ENCODE peak calls at places on chromosomes 3 and 15, in five cellular contexts. H, F, G, U and I are unnamed samples.

GRCh38 chr15:51732661-51733060 is 4.8 kb downstream of the LYSMD2 start:
- DNase-seq in G (no peak), H (no peak), F (no peak), U (no peak), I (no peak)

GRCh38 chr3:127674099-127674792 is 1.5 kb downstream of the ABTB1 start:
- DNase-seq in H (no peak), U (no peak), G (no peak), F (no peak), I (no peak)

GRCh38 chr15:85793641-85794597 is 806 bp downstream of the KLHL25 start:
- DNase-seq in H (no peak), U (peak), F (peak), G (no peak), I (peak)

GRCh38 chr3:124413989-124414598 is 316.2 kb upstream of the UMPS start:
- DNase-seq in G (no peak), U (no peak), H (no peak), F (peak), I (no peak)

GRCh38 chr3:155805204-155805801 is 775 bp downstream of the C3orf33 start:
- DNase-seq in H (peak), G (no peak), U (peak), F (no peak), I (no peak)

GRCh38 chr3:33392703-33393125 is 47.5 kb downstream of the UBP1 start:
- DNase-seq in F (no peak), G (peak), H (no peak), U (peak), I (no peak)

GRCh38 chr3:47429476-47430270 is 46.1 kb downstream of the SCAP start:
- DNase-seq in G (no peak), F (no peak), H (no peak), U (no peak), I (no peak)

GRCh38 chr15:66603301-66604179 is 37.7 kb upstream of the LCTL start:
- DNase-seq in F (peak), H (peak), G (peak), U (peak), I (peak)

GRCh38 chr3:161222662-161223061 is 1.6 kb downstream of the NMD3 start:
- DNase-seq in H (no peak), F (no peak), U (peak), G (no peak), I (no peak)

GRCh38 chr3:141945726-141946125 is 69.3 kb downstream of the ATP1B3 start:
- DNase-seq in H (no peak), G (no peak), U (no peak), F (peak), I (no peak)

GRCh38 chr3:144109944-144110343 is 138.3 kb downstream of the DIPK2A start:
- DNase-seq in H (no peak), F (no peak), U (no peak), G (no peak), I (no peak)

GRCh38 chr15:77836116-77836798 is 203.5 kb upstream of the LINGO1 start:
- DNase-seq in H (no peak), G (no peak), U (peak), F (peak), I (no peak)

GRCh38 chr15:65580287-65580686 is 30.6 kb downstream of the INTS14 start:
- DNase-seq in F (no peak), H (no peak), G (peak), U (peak), I (peak)

GRCh38 chr3:47261301-47261700 is 21.3 kb downstream of the KIF9 start:
- DNase-seq in U (peak), G (no peak), F (peak), H (no peak), I (no peak)

GRCh38 chr3:52820741-52821140 is 9.7 kb downstream of the ITIH4 start:
- DNase-seq in F (peak), G (no peak), H (no peak), U (peak), I (peak)

GRCh38 chr3:126087552-126088175 is 3.7 kb upstream of the SLC41A3 start:
- DNase-seq in H (no peak), F (no peak), G (no peak), U (no peak), I (no peak)

GRCh38 chr15:39573287-39573686 is 7.6 kb upstream of the THBS1 start:
- DNase-seq in G (no peak), U (no peak), F (no peak), H (no peak), I (no peak)

GRCh38 chr3:111904376-111905241 is 45.5 kb downstream of the PHLDB2 start:
- DNase-seq in H (no peak), G (peak), F (no peak), U (peak), I (no peak)

GRCh38 chr3:185319801-185320200 is 43.1 kb upstream of the MAP3K13 start:
- DNase-seq in G (no peak), H (no peak), U (no peak), F (no peak), I (no peak)

GRCh38 chr3:9703736-9704342 is at the start of gene CPNE9:
- DNase-seq in U (no peak), H (no peak), F (peak), G (no peak), I (peak)
- H3K4me3 ChIP-seq in U (peak), H (no peak), F (peak), G (peak), I (peak)

GRCh38 chr3:133928136-133928893 is 32.6 kb upstream of the RAB6B start:
- DNase-seq in U (no peak), H (no peak), F (no peak), G (no peak), I (no peak)
- H3K4me3 ChIP-seq in U (peak), H (no peak), F (no peak), G (no peak), I (peak)

GRCh38 chr15:48641416-48641815 is 4.1 kb downstream of the FBN1 start:
- DNase-seq in H (no peak), G (no peak), U (peak), F (no peak), I (peak)

GRCh38 chr15:48643776-48644497 is 1.6 kb downstream of the FBN1 start:
- DNase-seq in F (no peak), G (no peak), H (no peak), U (peak), I (no peak)

GRCh38 chr15:48644498-48644826 is 1.0 kb downstream of the FBN1 start:
- DNase-seq in G (no peak), U (peak), F (no peak), H (no peak), I (no peak)

GRCh38 chr15:48643236-48643635 is 2.3 kb downstream of the FBN1 start:
- DNase-seq in G (no peak), H (no peak), U (peak), F (no peak), I (no peak)

GRCh38 chr15:48642795-48643194 is 2.7 kb downstream of the FBN1 start:
- DNase-seq in F (no peak), H (no peak), G (no peak), U (no peak), I (no peak)
- H3K4me3 ChIP-seq in F (no peak), H (no peak), G (peak), U (no peak), I (no peak)

DNA sequence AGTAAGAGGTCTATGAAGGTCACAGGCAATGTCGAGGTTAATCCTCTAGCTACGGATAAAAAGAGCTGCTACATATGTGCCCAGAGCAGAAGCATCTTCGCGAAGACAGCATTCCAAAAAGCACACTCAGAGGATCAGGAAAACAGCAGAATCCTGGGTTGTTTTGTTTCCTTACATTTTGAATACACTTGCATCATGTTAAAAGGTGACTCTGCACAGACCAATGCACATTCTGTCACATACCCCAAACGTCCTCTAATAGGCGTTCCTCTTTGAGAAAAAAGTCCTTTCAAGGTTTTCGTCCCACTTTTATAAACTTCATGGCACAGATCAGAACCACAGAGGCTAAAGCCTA is 52.7 kb downstream of the VGLL4 start:
- DNase-seq in U (no peak), G (no peak), F (no peak), H (no peak), I (no peak)
- H3K4me3 ChIP-seq in U (no peak), G (no peak), F (no peak), H (no peak), I (no peak)

GRCh38 chr15:42273900-42274692 is 863 bp upstream of the TMEM87A start:
- DNase-seq in F (peak), G (no peak), U (peak), H (no peak), I (no peak)

GRCh38 chr15:42276762-42277161 is 3.5 kb upstream of the TMEM87A start:
- DNase-seq in F (no peak), G (no peak), U (no peak), H (no peak), I (no peak)

GRCh38 chr15:42273099-42273899 is at the start of the genes GANC and TMEM87A:
- DNase-seq in G (peak), U (peak), H (peak), F (peak), I (peak)

GRCh38 chr15:42274693-42274971 is 1.4 kb upstream of the TMEM87A start:
- DNase-seq in U (no peak), F (no peak), H (no peak), G (no peak), I (no peak)

GRCh38 chr15:42275780-42276395 is 2.7 kb upstream of the TMEM87A start:
- DNase-seq in F (no peak), U (no peak), G (no peak), H (no peak), I (no peak)
- H3K4me3 ChIP-seq in F (no peak), U (peak), G (no peak), H (peak), I (no peak)

GRCh38 chr3:12058408-12058807 is 54.2 kb downstream of the SYN2 start:
- DNase-seq in U (no peak), F (no peak), H (no peak), G (no peak), I (no peak)

GRCh38 chr3:12062605-12063004 is 58.4 kb downstream of the SYN2 start:
- DNase-seq in U (no peak), F (no peak), G (no peak), H (no peak), I (no peak)

GRCh38 chr3:12060139-12060831 is 56.1 kb downstream of the SYN2 start:
- DNase-seq in U (no peak), G (no peak), F (no peak), H (no peak), I (no peak)
- H3K4me3 ChIP-seq in U (no peak), G (no peak), F (no peak), H (no peak), I (no peak)

GRCh38 chr3:30605706-30606300 is 598 bp upstream of the TGFBR2 start:
- DNase-seq in H (no peak), U (peak), F (no peak), G (no peak), I (no peak)
- H3K4me3 ChIP-seq in H (peak), U (peak), F (peak), G (peak), I (peak)